ENCODE peak calls at places on chromosomes 6 and 20, in five cellular contexts. Z is pancreas, P is sigmoid colon, H is neural crest cell, V is endothelial cell. G is an unnamed sample.

GRCh38 chr6:140401666-140402255 is 1027.3 kb upstream of the CITED2 start:
- DNase-seq in P (no peak), V (no peak), H (no peak), Z (no peak), G (no peak)

GRCh38 chr6:81938014-81938761 is 185.7 kb upstream of the TENT5A start:
- DNase-seq in V (no peak), Z (no peak), H (no peak), P (no peak), G (no peak)

GRCh38 chr20:9884061-9884460 is 45.2 kb upstream of the PAK5 start:
- DNase-seq in H (no peak), Z (no peak), V (no peak), P (no peak), G (no peak)

GRCh38 chr6:35739645-35740517 is 3.0 kb downstream of the ARMC12 start:
- DNase-seq in Z (no peak), P (no peak), V (no peak), H (no peak), G (no peak)

GRCh38 chr6:123821112-123821511 is 17.4 kb downstream of the NKAIN2 start:
- DNase-seq in V (no peak), Z (no peak), H (no peak), P (no peak), G (no peak)

GRCh38 chr20:6693178-6693807 is 74.2 kb upstream of the BMP2 start:
- DNase-seq in H (no peak), Z (no peak), V (no peak), P (no peak), G (no peak)

GRCh38 chr20:12152996-12153395 is 235.3 kb downstream of the BTBD3 start:
- DNase-seq in Z (no peak), H (no peak), P (no peak), V (no peak), G (no peak)

GRCh38 chr6:169976301-169977081 is 225.1 kb downstream of the ERMARD start:
- DNase-seq in V (no peak), H (no peak), Z (no peak), P (peak), G (no peak)

GRCh38 chr6:126574301-126574700 is 234.4 kb downstream of the CENPW start:
- DNase-seq in Z (no peak), H (no peak), P (no peak), V (no peak), G (no peak)

GRCh38 chr6:157258878-157259277 is 64.4 kb downstream of the TMEM242 start:
- DNase-seq in Z (no peak), P (no peak), V (no peak), H (no peak), G (no peak)

GRCh38 chr20:36015806-36016401 is 47.5 kb downstream of the CNBD2 start:
- DNase-seq in Z (no peak), V (no peak), P (no peak), H (no peak), G (no peak)

GRCh38 chr20:36018208-36018988 is 50.0 kb downstream of the CNBD2 start:
- DNase-seq in V (no peak), H (no peak), Z (no peak), P (no peak), G (no peak)

DNA sequence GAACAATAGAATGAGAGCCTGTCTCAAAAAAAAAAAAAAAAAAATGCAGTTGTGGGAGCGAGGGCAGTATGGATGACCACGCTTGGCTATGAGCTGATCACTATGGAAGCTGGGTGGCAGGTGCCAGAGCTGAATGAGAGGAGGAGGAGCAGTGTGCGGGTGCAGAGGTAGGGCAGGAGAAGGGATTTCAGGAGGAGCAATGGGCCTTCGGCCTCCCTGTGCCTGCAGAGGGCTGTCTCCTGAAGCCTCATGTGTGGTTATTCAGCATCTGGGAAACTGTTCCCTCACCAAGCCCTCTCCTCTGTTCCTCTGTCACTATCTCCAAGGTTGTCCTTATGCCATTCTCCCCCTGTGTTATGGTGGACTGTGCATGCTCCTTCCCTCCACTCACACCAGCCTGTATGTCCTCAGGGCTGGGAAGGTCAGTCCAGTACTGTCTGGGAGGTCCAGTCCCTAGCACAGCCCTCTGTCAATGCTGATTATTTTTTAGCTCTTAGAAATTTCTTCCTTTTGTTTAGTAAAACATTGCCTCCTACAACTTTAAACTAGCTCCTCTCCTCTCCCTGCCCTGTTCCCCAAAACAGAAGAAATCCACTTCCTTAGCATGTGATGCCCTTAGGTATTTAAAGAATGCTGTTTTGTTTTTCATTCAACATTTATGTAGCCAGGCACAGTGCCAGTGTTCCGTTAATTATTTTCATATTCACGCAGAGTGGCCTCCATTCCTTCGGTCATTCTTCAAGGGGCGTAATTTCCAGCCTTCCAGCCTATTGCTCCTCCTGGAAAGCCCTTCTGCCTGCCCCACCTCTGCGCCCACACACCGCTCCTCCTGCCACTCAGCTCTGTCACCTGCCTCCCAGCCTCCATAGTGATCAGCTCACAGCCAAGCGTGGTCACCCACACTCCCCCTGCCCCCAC is 48.9 kb downstream of the CNBD2 start:
- DNase-seq in P (no peak), V (no peak), Z (peak), H (no peak), G (no peak)
- TF ChIP-seq CTCF in P (no peak), V (no peak), Z (no peak), H (no peak), G (no peak)

GRCh38 chr6:26457796-26458688 is at the start of gene BTN2A1:
- DNase-seq in P (peak), V (peak), Z (peak), H (peak), G (peak)
- TF ChIP-seq CTCF in P (no peak), V (no peak), Z (no peak), H (no peak), G (no peak)

GRCh38 chr20:53413188-53413631 is 180.4 kb downstream of the ZNF217 start:
- DNase-seq in P (no peak), H (no peak), V (peak), Z (peak), G (peak)
- TF ChIP-seq CTCF in P (no peak), H (peak), V (peak), Z (peak), G (peak)

DNA sequence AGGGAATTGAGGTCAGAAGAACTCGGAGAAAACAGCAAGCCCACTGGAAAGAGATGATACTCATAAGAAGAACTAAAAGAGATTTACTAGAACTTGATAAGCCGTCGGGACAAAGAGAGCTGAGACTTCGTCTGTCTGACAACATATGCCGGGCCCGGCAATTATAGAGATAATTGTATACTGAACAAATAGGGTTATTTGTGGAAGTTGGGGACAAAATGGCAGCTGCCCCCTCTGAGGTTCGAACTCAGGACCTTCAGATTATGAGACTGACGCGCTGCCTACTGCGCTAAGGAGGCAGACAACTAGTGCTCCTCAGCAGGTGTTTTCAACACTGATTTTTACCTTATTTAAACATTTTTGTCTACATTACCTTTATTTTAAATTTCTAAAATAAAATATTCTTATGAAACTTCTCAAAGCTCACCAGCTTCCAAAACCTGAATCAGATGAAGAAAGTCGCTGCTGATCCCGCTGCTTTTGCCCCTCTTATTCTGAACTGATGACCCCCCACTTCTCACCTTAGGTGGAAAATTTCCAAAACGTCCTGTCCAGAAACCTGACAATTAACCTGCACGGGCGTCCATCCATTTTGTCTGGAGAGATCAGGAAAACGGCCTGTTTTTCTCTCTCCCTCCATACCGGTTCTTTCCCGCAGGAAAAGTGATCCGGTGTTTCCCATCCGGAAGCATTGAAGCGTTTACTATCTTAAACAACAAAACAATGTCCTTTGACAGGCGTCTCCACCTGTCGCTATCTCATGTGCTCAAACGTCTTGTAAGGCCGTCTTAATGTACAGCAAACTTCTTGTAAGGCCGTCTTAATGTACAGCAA is 29.5 kb upstream of the TRIM27 start:
- DNase-seq in P (no peak), H (peak), V (peak), Z (peak), G (peak)
- TF ChIP-seq CTCF in P (no peak), H (no peak), V (no peak), Z (no peak), G (no peak)

GRCh38 chr20:31568041-31568731 is 36.9 kb upstream of the ID1 start:
- DNase-seq in P (no peak), H (no peak), Z (no peak), V (no peak), G (no peak)

GRCh38 chr20:31566332-31566657 is 38.8 kb upstream of the ID1 start:
- DNase-seq in V (no peak), Z (no peak), P (no peak), H (no peak), G (no peak)

GRCh38 chr20:31565699-31566331 is 39.3 kb upstream of the ID1 start:
- DNase-seq in P (no peak), V (no peak), Z (no peak), H (no peak), G (no peak)

GRCh38 chr20:31567380-31567720 is 37.7 kb upstream of the ID1 start:
- DNase-seq in P (no peak), V (no peak), H (no peak), Z (no peak), G (no peak)

DNA sequence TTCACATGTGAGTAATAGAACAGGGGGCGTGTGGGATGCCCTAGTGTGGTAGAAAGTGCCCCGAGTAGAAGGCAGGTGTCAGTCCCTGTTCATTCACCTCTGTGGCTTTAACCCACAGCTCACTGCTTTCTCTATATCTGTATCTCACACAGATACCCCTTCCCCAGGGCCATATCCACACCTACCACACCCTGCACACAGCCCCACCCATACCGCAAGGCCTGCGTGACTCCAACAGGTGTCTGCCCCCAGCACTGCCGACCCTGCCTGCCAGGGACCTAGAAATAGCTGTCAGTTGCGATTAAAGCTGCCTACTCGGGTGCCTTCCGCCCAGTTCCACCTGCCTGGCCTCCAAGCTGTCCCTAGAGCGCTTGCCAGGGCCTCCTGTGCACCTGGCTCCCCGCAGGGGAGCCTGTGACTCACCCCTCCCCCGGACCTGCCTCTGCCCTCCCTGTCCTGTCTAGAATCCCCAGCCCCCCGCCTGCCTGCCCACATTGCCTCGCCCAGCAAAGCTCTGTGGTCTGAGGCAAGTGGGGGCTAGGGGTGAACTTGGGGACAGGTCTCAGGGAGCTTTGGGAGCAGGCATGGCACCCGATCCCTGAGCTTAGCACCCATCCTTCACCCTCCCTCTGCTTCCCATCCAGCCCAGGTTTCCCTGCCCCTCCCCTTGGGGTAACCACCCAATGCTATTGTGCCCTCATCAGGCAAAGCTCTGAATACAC is 38.3 kb upstream of the ID1 start:
- DNase-seq in H (no peak), P (no peak), V (no peak), Z (peak), G (no peak)
- TF ChIP-seq CTCF in H (no peak), P (no peak), V (no peak), Z (no peak), G (no peak)

GRCh38 chr6:34559651-34560365 is 3.7 kb upstream of the SPDEF start:
- DNase-seq in Z (no peak), P (no peak), V (no peak), H (no peak), G (no peak)
- TF ChIP-seq CTCF in Z (no peak), P (no peak), V (no peak), H (no peak), G (no peak)

GRCh38 chr20:46710149-46710913 is 882 bp downstream of the SLC2A10 start:
- DNase-seq in P (no peak), Z (no peak), H (no peak), V (no peak), G (no peak)

GRCh38 chr20:46706242-46706641 is 3.2 kb upstream of the SLC2A10 start:
- DNase-seq in P (no peak), Z (no peak), V (no peak), H (no peak), G (no peak)

GRCh38 chr20:46709459-46710148 is at the start of gene SLC2A10:
- DNase-seq in V (peak), Z (peak), P (peak), H (peak), G (peak)

GRCh38 chr20:46709055-46709458 is 392 bp upstream of the SLC2A10 start:
- DNase-seq in V (no peak), P (no peak), H (no peak), Z (no peak), G (no peak)

GRCh38 chr20:46708172-46708860 is 1.1 kb upstream of the SLC2A10 start:
- DNase-seq in H (no peak), V (no peak), Z (peak), P (no peak), G (no peak)
- TF ChIP-seq CTCF in H (peak), V (peak), Z (no peak), P (no peak), G (peak)

DNA sequence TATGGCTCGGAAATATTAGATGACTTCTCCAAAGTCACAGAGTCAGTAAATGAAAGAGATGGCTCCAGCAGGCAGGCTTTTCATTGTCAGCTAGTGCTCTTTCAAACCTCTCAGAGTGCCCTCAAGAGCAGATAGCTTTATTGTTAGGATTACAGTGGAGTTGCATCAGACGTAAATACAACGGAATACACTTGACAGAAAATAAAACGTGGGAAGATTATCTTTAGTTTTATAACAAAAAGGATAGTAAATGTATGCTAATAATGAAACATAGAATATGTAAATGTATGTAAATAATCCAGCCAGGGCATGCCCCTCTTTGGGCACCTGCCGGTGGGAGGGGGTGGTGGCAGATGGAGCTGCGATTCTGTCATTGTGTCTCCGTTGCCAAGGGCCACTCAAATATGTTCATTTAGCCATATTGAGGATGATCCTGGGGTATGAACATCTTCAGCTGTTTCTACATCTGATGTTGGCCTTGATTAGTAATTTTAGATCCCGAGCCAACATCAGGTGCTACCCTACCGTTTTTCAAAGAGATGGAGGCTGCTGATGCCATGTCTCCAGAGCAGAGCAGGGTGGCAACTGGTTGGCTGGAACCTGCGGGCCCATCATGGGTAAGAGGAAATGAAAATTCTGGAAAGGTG is 358.3 kb upstream of the SULF2 start:
- DNase-seq in V (no peak), H (no peak), P (peak), Z (no peak), G (no peak)
- TF ChIP-seq CTCF in V (no peak), H (no peak), P (no peak), Z (no peak), G (no peak)

DNA sequence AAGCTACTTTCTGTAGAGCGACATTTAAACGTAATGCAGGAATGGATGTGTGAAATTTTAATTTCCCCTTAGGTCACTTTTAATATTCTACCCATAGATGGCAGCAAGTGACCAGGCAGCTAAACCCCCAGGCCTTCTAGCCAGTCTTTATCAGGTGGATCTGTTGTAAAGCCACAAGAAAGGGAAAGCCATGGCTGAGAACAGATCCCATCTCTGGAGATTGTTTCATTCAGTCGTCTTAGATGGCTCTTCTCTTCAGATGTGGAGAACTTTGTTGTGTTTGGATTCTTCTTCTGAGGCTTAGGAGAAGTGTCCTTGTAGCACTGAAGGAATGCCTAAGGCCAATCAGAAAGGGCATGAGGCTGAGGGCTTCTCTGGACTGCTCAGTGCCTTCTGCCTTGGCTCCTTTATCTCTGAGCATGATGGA is 15.8 kb upstream of the RNF182 start:
- DNase-seq in P (peak), H (peak), Z (peak), V (peak), G (peak)
- TF ChIP-seq CTCF in P (peak), H (peak), Z (peak), V (peak), G (peak)

G was measured in nephron progenitor cell.